ENCODE peak calls at places on chromosomes 5 and 9, in four cellular contexts. C, X, A and B are unnamed samples.

GRCh38 chr9:34987160-34988040 is 2.1 kb upstream of the DNAJB5 start:
- DNase-seq in C (no peak), X (no peak), A (no peak), B (no peak)

GRCh38 chr5:92977766-92978555 is 603.1 kb downstream of the NR2F1-AS1 start:
- DNase-seq in C (no peak), X (no peak), A (no peak), B (no peak)

GRCh38 chr9:14191512-14191911 is 122.4 kb downstream of the NFIB start:
- DNase-seq in C (no peak), X (no peak), A (no peak), B (no peak)

GRCh38 chr5:65506961-65507360 is 25.2 kb upstream of the ADAMTS6 start:
- DNase-seq in C (no peak), X (no peak), A (no peak), B (no peak)

GRCh38 chr9:18429065-18429464 is 44.9 kb upstream of the ADAMTSL1 start:
- DNase-seq in C (no peak), X (no peak), A (no peak), B (no peak)

GRCh38 chr5:102713682-102714231 is 41.3 kb upstream of the PAM start:
- DNase-seq in C (peak), X (no peak), A (no peak), B (no peak)

GRCh38 chr9:94086961-94087360 is 2.7 kb downstream of the PTPDC1 start:
- DNase-seq in C (no peak), X (no peak), A (no peak), B (no peak)

GRCh38 chr9:121783523-121784507 is 132.4 kb downstream of the DAB2IP start:
- DNase-seq in C (no peak), X (no peak), A (no peak), B (no peak)

GRCh38 chr5:79742549-79743136 is 53.0 kb downstream of the CMYA5 start:
- DNase-seq in C (no peak), X (no peak), A (no peak), B (no peak)

GRCh38 chr9:136093995-136094881 is 851 bp downstream of the NACC2 start:
- DNase-seq in C (peak), X (no peak), A (no peak), B (peak)

GRCh38 chr5:103929310-103930003 is 366.9 kb upstream of the NUDT12 start:
- DNase-seq in C (no peak), X (no peak), A (no peak), B (no peak)

GRCh38 chr5:140565024-140565779 is 574 bp downstream of the SLC35A4 start:
- DNase-seq in C (peak), X (no peak), A (no peak), B (no peak)

GRCh38 chr5:1330146-1330846 is 14.6 kb downstream of the CLPTM1L start:
- DNase-seq in C (no peak), X (no peak), A (no peak), B (no peak)

GRCh38 chr9:128341435-128341849 is 1.1 kb downstream of the SLC27A4 start:
- DNase-seq in C (peak), X (no peak), A (peak), B (peak)

GRCh38 chr9:114507726-114508125 is 2.5 kb upstream of the WHRN start:
- DNase-seq in C (peak), X (no peak), A (no peak), B (no peak)

GRCh38 chr5:130198927-130199326 is 294.7 kb downstream of the CHSY3 start:
- DNase-seq in C (peak), X (peak), A (no peak), B (peak)

GRCh38 chr9:110050925-110051355 is 157.0 kb downstream of the C9orf152 start:
- DNase-seq in C (peak), X (no peak), A (no peak), B (no peak)

GRCh38 chr9:79588488-79588887 is 16.7 kb downstream of the TLE4 start:
- DNase-seq in C (no peak), X (no peak), A (no peak), B (no peak)

GRCh38 chr5:106454050-106454449 is 1216.7 kb downstream of the EFNA5 start:
- DNase-seq in C (no peak), X (no peak), A (no peak), B (no peak)

GRCh38 chr5:137735531-137736284 is at the start of gene KLHL3:
- DNase-seq in C (peak), X (no peak), A (peak), B (no peak)

GRCh38 chr5:135322744-135323143 is 76.3 kb downstream of the MACROH2A1 start:
- DNase-seq in C (no peak), X (no peak), A (no peak), B (no peak)

GRCh38 chr9:115121140-115121710 is 3.3 kb upstream of the TNC start:
- DNase-seq in C (peak), X (no peak), A (no peak), B (no peak)

GRCh38 chr5:65062684-65063083 is 294.0 kb downstream of the CWC27 start:
- DNase-seq in C (peak), X (peak), A (no peak), B (peak)